ENCODE peak calls at places on chromosomes 3 and 15, in eight cellular contexts. R is AG10803, W is GM23248, U is stomach, P is tibial nerve, M is foreskin fibroblast, E is small intestine, B is thoracic aorta. G is an unnamed sample.

GRCh38 chr15:75820206-75820605 is 23.0 kb upstream of the UBE2Q2 start:
- DNase-seq in U (no peak), P (no peak), B (no peak), R (no peak), M (no peak), E (no peak), W (no peak), G (no peak)

GRCh38 chr3:79767194-79767952 is 425 bp downstream of the ROBO1 start:
- DNase-seq in M (no peak), W (no peak), R (no peak), P (no peak), E (no peak), U (no peak), B (no peak), G (peak)

GRCh38 chr15:77421370-77421700 is 647 bp downstream of the HMG20A start:
- DNase-seq in M (no peak), W (no peak), E (peak), U (no peak), P (no peak), R (no peak), B (no peak), G (no peak)

GRCh38 chr3:183868804-183869203 is 15.9 kb downstream of the PARL start:
- DNase-seq in B (no peak), M (no peak), W (no peak), E (no peak), U (no peak), P (no peak), R (no peak), G (no peak)

GRCh38 chr3:118102737-118103136 is 931.9 kb downstream of the IGSF11 start:
- DNase-seq in W (no peak), U (no peak), E (no peak), B (no peak), R (no peak), P (no peak), M (no peak), G (no peak)

GRCh38 chr15:74664028-74664616 is 31.7 kb downstream of the EDC3 start:
- DNase-seq in M (peak), B (no peak), R (peak), W (peak), U (peak), E (peak), P (no peak), G (peak)

GRCh38 chr15:100615801-100616200 is 13.4 kb downstream of the ASB7 start:
- DNase-seq in U (no peak), P (no peak), E (no peak), R (no peak), W (no peak), B (no peak), M (no peak), G (no peak)

GRCh38 chr3:141462176-141462859 is 24.5 kb upstream of the RASA2 start:
- DNase-seq in B (no peak), R (no peak), E (no peak), M (no peak), U (no peak), W (no peak), P (no peak), G (no peak)

GRCh38 chr3:28916713-28917499 is 364.0 kb upstream of the RBMS3 start:
- DNase-seq in P (peak), U (peak), B (peak), W (peak), M (peak), E (peak), R (peak), G (peak)

GRCh38 chr3:64906011-64906410 is 218.2 kb upstream of the ADAMTS9 start:
- DNase-seq in M (no peak), P (no peak), B (no peak), W (no peak), E (no peak), R (no peak), U (no peak), G (no peak)

GRCh38 chr3:142027713-142028112 is 121.6 kb downstream of the TFDP2 start:
- DNase-seq in W (peak), M (peak), E (peak), R (peak), P (no peak), B (no peak), U (no peak), G (no peak)

GRCh38 chr3:138479355-138479964 is 45.0 kb downstream of the ESYT3 start:
- DNase-seq in W (peak), U (no peak), B (no peak), M (peak), E (peak), R (peak), P (no peak), G (peak)

GRCh38 chr15:26325495-26325894 is 447.4 kb downstream of the GABRB3 start:
- DNase-seq in B (no peak), R (no peak), M (no peak), U (no peak), P (no peak), E (no peak), W (no peak), G (no peak)

GRCh38 chr15:74340139-74340538 is 27.3 kb downstream of the CYP11A1 start:
- DNase-seq in M (peak), U (no peak), W (peak), P (no peak), E (no peak), B (no peak), R (peak), G (no peak)

GRCh38 chr3:40770046-40770445 is 245.3 kb downstream of the ZNF621 start:
- DNase-seq in M (no peak), U (no peak), R (no peak), P (no peak), E (peak), B (no peak), W (no peak), G (no peak)

GRCh38 chr3:44411031-44411645 is 66.3 kb downstream of the ZNF445 start:
- DNase-seq in E (no peak), R (no peak), W (no peak), B (no peak), M (no peak), P (no peak), U (no peak), G (no peak)

GRCh38 chr3:186598108-186598784 is 14.6 kb upstream of the AHSG start:
- DNase-seq in B (peak), R (peak), E (no peak), M (no peak), P (no peak), U (no peak), W (peak), G (peak)

GRCh38 chr3:84724877-84725276 is 233.9 kb upstream of the CADM2 start:
- DNase-seq in U (no peak), E (no peak), R (peak), B (no peak), W (peak), M (peak), P (no peak), G (peak)

GRCh38 chr15:72037321-72037720 is 80.6 kb downstream of the MYO9A start:
- DNase-seq in P (no peak), B (no peak), W (no peak), E (no peak), R (no peak), M (no peak), U (no peak), G (peak)

GRCh38 chr15:38029741-38030140 is 95.3 kb downstream of the TMCO5A start:
- DNase-seq in U (no peak), M (no peak), P (no peak), R (no peak), W (no peak), E (no peak), B (no peak), G (peak)

GRCh38 chr3:43162573-43163084 is 56.8 kb upstream of the POMGNT2 start:
- DNase-seq in R (no peak), E (peak), U (no peak), P (no peak), M (no peak), B (no peak), W (no peak), G (no peak)

GRCh38 chr15:57878573-57878972 is 172.1 kb downstream of the POLR2M start:
- DNase-seq in M (peak), B (no peak), R (no peak), U (no peak), W (peak), E (peak), P (no peak), G (no peak)

GRCh38 chr3:129972301-129972700 is 2.2 kb upstream of the TRH start:
- DNase-seq in P (no peak), B (no peak), W (no peak), M (no peak), U (no peak), R (no peak), E (no peak), G (no peak)

GRCh38 chr15:60223161-60223560 is 174.6 kb downstream of the ANXA2 start:
- DNase-seq in R (no peak), B (no peak), M (no peak), W (no peak), U (no peak), E (no peak), P (no peak), G (no peak)

GRCh38 chr3:127135241-127136023 is 57.5 kb upstream of the PRR23E start:
- DNase-seq in B (no peak), W (peak), U (no peak), E (no peak), P (no peak), M (peak), R (no peak), G (peak)

GRCh38 chr15:90004671-90005070 is 3.5 kb downstream of the ZNF710 start:
- DNase-seq in W (peak), M (peak), E (peak), P (no peak), B (no peak), R (peak), U (no peak), G (peak)

GRCh38 chr3:46400000-46400734 is 6.7 kb downstream of the CCR5AS start:
- DNase-seq in R (peak), P (no peak), M (no peak), E (no peak), W (peak), B (no peak), U (no peak), G (peak)

GRCh38 chr3:13141991-13142412 is 68.8 kb upstream of the IQSEC1 start:
- DNase-seq in U (no peak), W (peak), P (no peak), B (no peak), E (no peak), M (no peak), R (peak), G (peak)

GRCh38 chr15:42914728-42915497 is 5.7 kb downstream of the TTBK2 start:
- DNase-seq in M (no peak), P (no peak), B (no peak), R (no peak), E (no peak), U (no peak), W (no peak), G (no peak)
- H3K4me3 ChIP-seq in M (peak), P (no peak), B (peak), R (no peak), E (no peak), U (no peak), W (no peak), G (no peak)

DNA sequence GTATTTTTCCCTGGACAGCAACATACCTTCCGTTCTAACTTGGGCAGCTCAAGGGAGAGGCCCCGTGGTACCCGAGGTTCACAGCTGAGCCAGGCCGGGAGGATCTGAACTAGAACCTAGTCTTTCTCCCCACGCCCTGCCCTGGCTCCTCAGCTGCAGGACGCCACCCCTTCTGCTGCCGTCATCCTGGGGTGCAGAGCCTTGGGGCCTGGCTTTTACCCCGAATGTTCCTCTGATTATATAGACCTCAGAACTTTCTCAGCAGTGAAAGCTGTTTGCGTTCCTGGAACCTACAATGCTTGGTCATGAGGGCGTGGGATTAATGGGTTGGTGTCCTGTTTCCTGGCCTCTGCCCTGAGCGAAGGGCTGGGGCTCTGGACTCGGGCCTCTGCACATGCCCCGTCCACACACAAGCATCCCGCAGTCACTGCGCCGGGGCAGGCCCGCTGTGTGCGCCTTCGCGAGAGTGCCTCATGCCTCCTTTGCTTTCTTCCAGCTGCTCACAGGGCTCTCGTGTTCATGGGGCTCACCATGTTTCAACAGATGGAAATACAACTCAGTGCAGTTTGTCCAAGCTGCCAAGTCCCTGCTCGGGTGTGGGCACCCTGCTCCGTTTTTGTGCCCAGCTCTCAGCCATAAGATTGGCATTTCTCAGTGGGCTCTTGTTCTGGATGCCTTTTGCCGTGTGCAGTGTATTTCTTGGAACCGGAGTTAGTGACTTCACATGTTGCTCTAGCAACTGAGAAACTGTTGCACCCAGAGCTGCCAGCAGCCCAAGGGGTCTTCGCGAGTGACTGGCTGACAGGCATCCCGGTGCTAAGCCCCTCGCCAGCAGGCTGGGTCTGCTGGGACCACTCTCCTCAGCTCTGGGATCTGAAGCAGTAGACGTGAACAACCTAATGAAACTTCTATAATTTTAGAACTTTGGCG is 20.4 kb downstream of the SYNM start:
- DNase-seq in E (no peak), R (no peak), U (no peak), M (no peak), W (no peak), B (peak), P (no peak), G (peak)
- H3K4me3 ChIP-seq in E (no peak), R (no peak), U (no peak), M (no peak), W (no peak), B (peak), P (no peak), G (no peak)

GRCh38 chr3:60013241-60013640 is 963.4 kb upstream of the CFAP20DC start:
- DNase-seq in R (peak), E (no peak), B (no peak), M (no peak), W (peak), P (no peak), U (no peak), G (no peak)
- H3K4me3 ChIP-seq in R (no peak), E (no peak), B (no peak), M (no peak), W (no peak), P (no peak), U (no peak), G (no peak)

GRCh38 chr3:132318451-132318850 is 1.2 kb downstream of the ACP3 start:
- DNase-seq in M (peak), B (no peak), W (peak), P (no peak), U (no peak), R (no peak), E (no peak), G (peak)
- H3K4me3 ChIP-seq in M (no peak), B (no peak), W (peak), P (no peak), U (peak), R (no peak), E (no peak), G (no peak)

GRCh38 chr3:190533511-190534282 is 19.8 kb downstream of the IL1RAP start:
- DNase-seq in R (peak), W (peak), U (no peak), P (peak), B (peak), M (peak), E (no peak), G (peak)
- H3K4me3 ChIP-seq in R (peak), W (peak), U (no peak), P (no peak), B (peak), M (no peak), E (no peak), G (no peak)

GRCh38 chr3:151460774-151461450 is at the start of gene IGSF10:
- DNase-seq in E (peak), R (no peak), M (no peak), U (peak), B (no peak), P (no peak), W (peak), G (no peak)
- H3K4me3 ChIP-seq in E (peak), R (peak), M (peak), U (peak), B (peak), P (peak), W (peak), G (peak)

DNA sequence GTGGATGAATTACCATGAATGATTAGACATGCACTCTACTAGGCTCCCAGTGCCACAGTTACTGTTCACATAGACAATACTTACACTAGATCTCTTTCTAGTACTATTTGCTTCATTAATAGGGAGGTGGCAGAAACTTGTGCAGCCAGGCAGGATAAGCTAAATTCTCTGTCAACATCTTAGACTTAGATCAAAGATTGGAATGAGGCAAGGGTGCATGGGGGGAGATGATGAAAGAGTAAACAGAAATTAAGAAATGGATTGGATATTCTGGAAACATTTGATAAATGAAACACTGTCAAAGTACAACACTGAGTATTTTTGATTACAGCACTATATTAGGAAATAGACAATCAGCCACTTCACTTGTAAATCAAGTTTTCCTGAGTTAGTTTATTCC is 205.4 kb upstream of the TBC1D5 start:
- DNase-seq in U (no peak), P (no peak), B (no peak), W (no peak), E (no peak), R (no peak), M (no peak), G (no peak)
- H3K4me3 ChIP-seq in U (no peak), P (no peak), B (no peak), W (no peak), E (no peak), R (no peak), M (no peak), G (no peak)

DNA sequence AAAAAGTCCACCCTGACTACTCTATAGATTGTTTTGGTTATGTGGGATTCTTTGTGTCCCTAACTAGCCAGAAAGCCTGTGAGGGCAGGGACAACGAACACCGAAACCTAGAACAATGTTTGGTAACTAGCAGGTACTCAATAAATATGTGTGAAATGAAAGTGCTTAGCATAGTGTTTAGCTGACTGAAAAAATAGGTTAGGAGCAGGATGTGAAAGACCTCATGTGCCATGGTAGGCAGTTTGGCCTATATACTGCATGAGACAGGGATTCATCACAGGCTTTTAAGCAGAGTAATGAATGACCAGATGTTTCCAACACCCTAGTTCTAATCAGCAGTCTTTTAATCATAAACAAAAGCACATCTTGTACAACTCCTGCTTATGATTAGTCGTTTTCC is 64.2 kb downstream of the MYO5A start:
- DNase-seq in W (peak), R (no peak), M (no peak), E (peak), U (no peak), P (no peak), B (no peak), G (no peak)
- H3K4me3 ChIP-seq in W (no peak), R (no peak), M (no peak), E (no peak), U (no peak), P (no peak), B (no peak), G (no peak)

G was measured in astrocyte of the spinal cord.